ENCODE peak calls at places on chromosomes 3 and 15, in seven cellular contexts. A, Y, P, X, I, Q and V are unnamed samples.

GRCh38 chr15:90211440-90212168 is 10.5 kb downstream of the SEMA4B start:
- DNase-seq in A (no peak), Y (no peak), P (no peak), X (no peak), I (no peak), Q (no peak), V (no peak)

GRCh38 chr3:191330309-191330712 is at the start of gene UTS2B:
- DNase-seq in A (peak; percentile 24), Y (no peak), P (no peak), X (peak; percentile 13), I (peak; percentile 13), Q (peak; percentile 75), V (no peak)

GRCh38 chr3:60065227-60065868 is 1015.5 kb upstream of the CFAP20DC start:
- DNase-seq in A (no peak), Y (no peak), P (no peak), X (no peak), I (no peak), Q (no peak), V (no peak)

GRCh38 chr3:168186293-168186983 is 90.7 kb upstream of the GOLIM4 start:
- DNase-seq in A (no peak), Y (no peak), P (no peak), X (no peak), I (no peak), Q (no peak), V (no peak)

GRCh38 chr15:55824857-55825613 is 82.1 kb upstream of the PRTG start:
- DNase-seq in A (no peak), Y (no peak), P (no peak), X (peak; percentile 55), I (no peak), Q (no peak), V (no peak)

GRCh38 chr3:18716101-18716500 is 291.0 kb upstream of the SATB1 start:
- DNase-seq in A (no peak), Y (no peak), P (no peak), X (no peak), I (no peak), Q (no peak), V (no peak)

GRCh38 chr3:17195856-17196604 is 311.3 kb downstream of the PLCL2 start:
- DNase-seq in A (no peak), Y (no peak), P (peak; percentile 83), X (peak; percentile 25), I (no peak), Q (peak; percentile 69), V (no peak)

GRCh38 chr3:124364230-124365022 is 365.8 kb upstream of the UMPS start:
- DNase-seq in A (no peak), Y (no peak), P (no peak), X (no peak), I (no peak), Q (peak; percentile 33), V (no peak)

GRCh38 chr15:23866832-23867231 is 179.7 kb upstream of the NDN start:
- DNase-seq in A (no peak), Y (no peak), P (no peak), X (peak; percentile 47), I (no peak), Q (peak; percentile 4), V (no peak)

GRCh38 chr3:36678216-36679013 is 85.9 kb downstream of the DCLK3 start:
- DNase-seq in A (no peak), Y (no peak), P (no peak), X (no peak), I (no peak), Q (peak; percentile 33), V (no peak)

GRCh38 chr15:52288051-52288942 is 7.3 kb downstream of the MYO5C start:
- DNase-seq in A (no peak), Y (no peak), P (no peak), X (no peak), I (no peak), Q (peak; percentile 3), V (no peak)

GRCh38 chr3:191412764-191413163 is 48.2 kb upstream of the PYDC2 start:
- DNase-seq in A (no peak), Y (no peak), P (no peak), X (peak; percentile 33), I (no peak), Q (peak; percentile 80), V (no peak)

GRCh38 chr15:22224241-22224671 is 143.9 kb downstream of the OR4M2 start:
- DNase-seq in A (no peak), Y (no peak), P (no peak), X (no peak), I (no peak), Q (no peak), V (no peak)

GRCh38 chr15:87032291-87032690 is 952.6 kb downstream of the AGBL1 start:
- DNase-seq in A (no peak), Y (no peak), P (no peak), X (peak; percentile 8), I (no peak), Q (no peak), V (no peak)

GRCh38 chr3:134059680-134060560 is 30.2 kb upstream of the SLCO2A1 start:
- DNase-seq in A (no peak), Y (no peak), P (no peak), X (no peak), I (no peak), Q (no peak), V (no peak)

GRCh38 chr3:45962033-45962432 is 18.8 kb downstream of the CXCR6 start:
- DNase-seq in A (no peak), Y (no peak), P (no peak), X (no peak), I (no peak), Q (no peak), V (no peak)

GRCh38 chr3:108713801-108714200 is 43.4 kb downstream of the RETNLB start:
- DNase-seq in A (no peak), Y (no peak), P (no peak), X (no peak), I (no peak), Q (no peak), V (no peak)

GRCh38 chr3:171967137-171967783 is 72.1 kb upstream of the FNDC3B start:
- DNase-seq in A (peak; percentile 56), Y (no peak), P (no peak), X (no peak), I (peak; percentile 24), Q (peak; percentile 88), V (peak; percentile 60)

GRCh38 chr3:100045696-100046095 is 68.6 kb downstream of the FILIP1L start:
- DNase-seq in A (no peak), Y (peak; percentile 77), P (no peak), X (peak; percentile 51), I (peak; percentile 86), Q (peak; percentile 98), V (peak; percentile 47)

GRCh38 chr3:150146891-150147761 is 176.4 kb upstream of the PFN2 start:
- DNase-seq in A (no peak), Y (no peak), P (no peak), X (no peak), I (peak; percentile 13), Q (peak; percentile 93), V (no peak)

GRCh38 chr3:30707825-30708224 is 101.4 kb downstream of the TGFBR2 start:
- DNase-seq in A (no peak), Y (no peak), P (no peak), X (no peak), I (no peak), Q (no peak), V (no peak)

GRCh38 chr15:52858388-52859176 is 68.4 kb upstream of the ONECUT1 start:
- DNase-seq in A (no peak), Y (no peak), P (no peak), X (peak; percentile 56), I (peak; percentile 26), Q (no peak), V (no peak)

GRCh38 chr15:90231028-90232017 is 2.4 kb downstream of the CIB1 start:
- DNase-seq in A (no peak), Y (no peak), P (peak; percentile 32), X (no peak), I (no peak), Q (no peak), V (no peak)

GRCh38 chr3:39407259-39407629 is 724 bp downstream of the RPSA start:
- DNase-seq in A (no peak), Y (no peak), P (no peak), X (no peak), I (no peak), Q (peak; percentile 33), V (no peak)

GRCh38 chr3:13137808-13138565 is 64.8 kb upstream of the IQSEC1 start:
- DNase-seq in A (no peak), Y (peak; percentile 48), P (no peak), X (no peak), I (no peak), Q (no peak), V (no peak)

GRCh38 chr15:88489321-88489720 is 21.8 kb downstream of the MRPS11 start:
- DNase-seq in A (peak; percentile 20), Y (no peak), P (no peak), X (peak; percentile 40), I (no peak), Q (no peak), V (no peak)
- TF ChIP-seq CTCF in A (peak; percentile 30), Y (no peak), P (no peak), X (peak; percentile 39), I (no peak), Q (no peak), V (no peak)

GRCh38 chr15:37094542-37095196 is 5.7 kb downstream of the MEIS2 start:
- DNase-seq in A (no peak), Y (no peak), P (no peak), X (no peak), I (no peak), Q (no peak), V (no peak)
- H3K4me1 ChIP-seq in A (peaks cover 9% of the 10 kb centered on the region), Y (peaks cover 20% of the 10 kb centered on the region), P (peaks cover 13% of the 10 kb centered on the region), X (peaks cover 81% of the 10 kb centered on the region), I (peaks cover 56% of the 10 kb centered on the region), Q (peaks cover 39% of the 10 kb centered on the region), V (peaks cover 59% of the 10 kb centered on the region)

DNA sequence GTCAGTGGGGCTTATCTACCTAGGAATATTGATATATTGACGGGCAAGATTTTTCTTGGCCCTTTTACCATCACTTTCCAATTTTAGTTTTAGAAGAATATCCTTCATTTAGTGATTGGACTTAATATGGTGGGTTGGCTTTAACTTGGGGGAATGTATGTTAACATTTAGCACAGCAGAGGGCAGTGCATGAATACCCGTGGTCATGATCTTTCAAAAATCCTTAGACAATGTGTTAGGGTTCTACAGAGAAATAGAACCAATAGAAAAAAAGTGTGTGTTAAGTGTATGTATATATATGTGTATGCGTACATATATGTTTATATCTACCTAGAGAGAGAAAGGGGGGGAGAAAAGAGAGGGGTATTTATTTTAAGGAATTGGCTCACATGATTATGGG is 36.9 kb downstream of the GPR171 start:
- DNase-seq in A (no peak), Y (no peak), P (no peak), X (no peak), I (no peak), Q (no peak), V (no peak)
- TF ChIP-seq CTCF in A (no peak), Y (no peak), P (peak; percentile 16), X (peak; percentile 18), I (no peak), Q (peak; percentile 22), V (no peak)

GRCh38 chr15:68816158-68816557 is 4.5 kb downstream of the ANP32A start:
- DNase-seq in A (no peak), Y (no peak), P (no peak), X (no peak), I (no peak), Q (no peak), V (no peak)

GRCh38 chr15:68812069-68812468 is 8.6 kb downstream of the ANP32A start:
- DNase-seq in A (no peak), Y (no peak), P (no peak), X (no peak), I (no peak), Q (no peak), V (no peak)

GRCh38 chr15:68815598-68815997 is 5.1 kb downstream of the ANP32A start:
- DNase-seq in A (no peak), Y (no peak), P (no peak), X (no peak), I (no peak), Q (no peak), V (no peak)

GRCh38 chr15:68814596-68814995 is 6.1 kb downstream of the ANP32A start:
- DNase-seq in A (no peak), Y (no peak), P (no peak), X (no peak), I (no peak), Q (no peak), V (no peak)

GRCh38 chr15:68812596-68813548 is 7.8 kb downstream of the ANP32A start:
- DNase-seq in A (no peak), Y (no peak), P (no peak), X (no peak), I (no peak), Q (no peak), V (no peak)
- H3K4me1 ChIP-seq in A (peaks cover 41% of the 10 kb centered on the region), Y (peaks cover 46% of the 10 kb centered on the region), P (peaks cover 31% of the 10 kb centered on the region), X (peaks cover 64% of the 10 kb centered on the region), I (peaks cover 90% of the 10 kb centered on the region), Q (peaks cover 56% of the 10 kb centered on the region), V (peaks cover 45% of the 10 kb centered on the region)